ENCODE peak calls at places on chromosome 1, in ten cellular contexts. One of them, this sample, is unnamed.

GRCh38 chr1:14095001-14095400 is 395.0 kb downstream of the PRDM2 start:
- DNase-seq in CD8-positive, alpha-beta T cell: no peak
- DNase-seq in DND-41: peak; percentile 28
- DNase-seq in naive thymus-derived CD4-positive, alpha-beta T cell: no peak
- DNase-seq in left ventricle myocardium inferior: no peak
- DNase-seq in CD4-positive, alpha-beta T cell: no peak
- DNase-seq in colonic mucosa: no peak
- DNase-seq in GM23248: peak; percentile 35
- DNase-seq in mucosa of descending colon: no peak
- DNase-seq in esophagus squamous epithelium: no peak
- DNase-seq in this sample: no peak

GRCh38 chr1:83818916-83819315 is 180.0 kb downstream of the TTLL7 start:
- DNase-seq in esophagus squamous epithelium: no peak
- DNase-seq in left ventricle myocardium inferior: no peak
- DNase-seq in CD4-positive, alpha-beta T cell: no peak
- DNase-seq in colonic mucosa: peak; percentile 26
- DNase-seq in mucosa of descending colon: no peak
- DNase-seq in naive thymus-derived CD4-positive, alpha-beta T cell: no peak
- DNase-seq in DND-41: no peak
- DNase-seq in GM23248: peak; percentile 59
- DNase-seq in CD8-positive, alpha-beta T cell: no peak
- DNase-seq in this sample: peak; percentile 36

GRCh38 chr1:87904668-87905067 is 576.0 kb downstream of the LMO4 start:
- DNase-seq in CD8-positive, alpha-beta T cell: no peak
- DNase-seq in GM23248: no peak
- DNase-seq in left ventricle myocardium inferior: no peak
- DNase-seq in esophagus squamous epithelium: no peak
- DNase-seq in naive thymus-derived CD4-positive, alpha-beta T cell: no peak
- DNase-seq in CD4-positive, alpha-beta T cell: no peak
- DNase-seq in colonic mucosa: no peak
- DNase-seq in mucosa of descending colon: no peak
- DNase-seq in DND-41: no peak
- DNase-seq in this sample: no peak

GRCh38 chr1:185938396-185938795 is 204.2 kb downstream of the HMCN1 start:
- DNase-seq in CD8-positive, alpha-beta T cell: no peak
- DNase-seq in DND-41: no peak
- DNase-seq in GM23248: no peak
- DNase-seq in colonic mucosa: no peak
- DNase-seq in naive thymus-derived CD4-positive, alpha-beta T cell: no peak
- DNase-seq in mucosa of descending colon: no peak
- DNase-seq in CD4-positive, alpha-beta T cell: no peak
- DNase-seq in esophagus squamous epithelium: no peak
- DNase-seq in left ventricle myocardium inferior: no peak
- DNase-seq in this sample: no peak

GRCh38 chr1:169914534-169914933 is 20.8 kb upstream of the SCYL3 start:
- DNase-seq in CD4-positive, alpha-beta T cell: no peak
- DNase-seq in colonic mucosa: no peak
- DNase-seq in GM23248: peak; percentile 64
- DNase-seq in CD8-positive, alpha-beta T cell: no peak
- DNase-seq in esophagus squamous epithelium: no peak
- DNase-seq in DND-41: no peak
- DNase-seq in left ventricle myocardium inferior: no peak
- DNase-seq in mucosa of descending colon: no peak
- DNase-seq in naive thymus-derived CD4-positive, alpha-beta T cell: no peak
- DNase-seq in this sample: no peak

GRCh38 chr1:6074192-6074901 is 28.7 kb downstream of the KCNAB2 start:
- DNase-seq in naive thymus-derived CD4-positive, alpha-beta T cell: no peak
- DNase-seq in GM23248: no peak
- DNase-seq in DND-41: no peak
- DNase-seq in colonic mucosa: no peak
- DNase-seq in CD4-positive, alpha-beta T cell: no peak
- DNase-seq in mucosa of descending colon: no peak
- DNase-seq in CD8-positive, alpha-beta T cell: no peak
- DNase-seq in esophagus squamous epithelium: no peak
- DNase-seq in left ventricle myocardium inferior: no peak
- DNase-seq in this sample: no peak

GRCh38 chr1:9822897-9823692 is 670 bp downstream of the CLSTN1 start:
- DNase-seq in GM23248: peak; percentile 60
- DNase-seq in CD4-positive, alpha-beta T cell: peak; percentile 6
- DNase-seq in esophagus squamous epithelium: no peak
- DNase-seq in naive thymus-derived CD4-positive, alpha-beta T cell: peak; percentile 27
- DNase-seq in left ventricle myocardium inferior: peak; percentile 27
- DNase-seq in CD8-positive, alpha-beta T cell: no peak
- DNase-seq in mucosa of descending colon: peak; percentile 66
- DNase-seq in colonic mucosa: peak; percentile 49
- DNase-seq in DND-41: peak; percentile 41
- DNase-seq in this sample: no peak

GRCh38 chr1:221637641-221638041 is 104.2 kb downstream of the DUSP10 start:
- DNase-seq in naive thymus-derived CD4-positive, alpha-beta T cell: no peak
- DNase-seq in left ventricle myocardium inferior: peak; percentile 14
- DNase-seq in colonic mucosa: no peak
- DNase-seq in GM23248: peak; percentile 55
- DNase-seq in DND-41: no peak
- DNase-seq in esophagus squamous epithelium: no peak
- DNase-seq in CD8-positive, alpha-beta T cell: no peak
- DNase-seq in CD4-positive, alpha-beta T cell: no peak
- DNase-seq in mucosa of descending colon: no peak
- DNase-seq in this sample: no peak

GRCh38 chr1:155858805-155859233 is 548 bp upstream of the SYT11 start:
- DNase-seq in left ventricle myocardium inferior: peak; percentile 15
- DNase-seq in esophagus squamous epithelium: no peak
- DNase-seq in CD4-positive, alpha-beta T cell: no peak
- DNase-seq in mucosa of descending colon: peak; percentile 43
- DNase-seq in GM23248: peak; percentile 74
- DNase-seq in CD8-positive, alpha-beta T cell: no peak
- DNase-seq in colonic mucosa: no peak
- DNase-seq in DND-41: peak; percentile 15
- DNase-seq in naive thymus-derived CD4-positive, alpha-beta T cell: no peak
- DNase-seq in this sample: peak; percentile 14

GRCh38 chr1:213793482-213794067 is 194.2 kb upstream of the PROX1 start:
- DNase-seq in left ventricle myocardium inferior: no peak
- DNase-seq in GM23248: no peak
- DNase-seq in colonic mucosa: no peak
- DNase-seq in DND-41: no peak
- DNase-seq in naive thymus-derived CD4-positive, alpha-beta T cell: no peak
- DNase-seq in CD8-positive, alpha-beta T cell: no peak
- DNase-seq in esophagus squamous epithelium: no peak
- DNase-seq in mucosa of descending colon: no peak
- DNase-seq in CD4-positive, alpha-beta T cell: no peak
- DNase-seq in this sample: no peak

GRCh38 chr1:125064481-125064880 is 3879.7 kb downstream of the SRGAP2C start:
- DNase-seq in GM23248: no peak
- DNase-seq in DND-41: no peak
- DNase-seq in colonic mucosa: no peak
- DNase-seq in left ventricle myocardium inferior: no peak
- DNase-seq in esophagus squamous epithelium: no peak
- DNase-seq in CD4-positive, alpha-beta T cell: no peak
- DNase-seq in mucosa of descending colon: no peak
- DNase-seq in CD8-positive, alpha-beta T cell: no peak
- DNase-seq in naive thymus-derived CD4-positive, alpha-beta T cell: no peak
- DNase-seq in this sample: no peak

GRCh38 chr1:78839704-78840277 is 166.7 kb downstream of the ADGRL4 start:
- DNase-seq in colonic mucosa: peak; percentile 25
- DNase-seq in left ventricle myocardium inferior: no peak
- DNase-seq in mucosa of descending colon: no peak
- DNase-seq in CD8-positive, alpha-beta T cell: no peak
- DNase-seq in CD4-positive, alpha-beta T cell: no peak
- DNase-seq in naive thymus-derived CD4-positive, alpha-beta T cell: peak; percentile 25
- DNase-seq in GM23248: peak; percentile 53
- DNase-seq in DND-41: peak; percentile 17
- DNase-seq in esophagus squamous epithelium: no peak
- DNase-seq in this sample: peak; percentile 25

GRCh38 chr1:205313681-205314308 is 7.8 kb downstream of the NUAK2 start:
- DNase-seq in CD8-positive, alpha-beta T cell: no peak
- DNase-seq in DND-41: no peak
- DNase-seq in mucosa of descending colon: no peak
- DNase-seq in colonic mucosa: peak; percentile 57
- DNase-seq in GM23248: no peak
- DNase-seq in left ventricle myocardium inferior: peak; percentile 48
- DNase-seq in esophagus squamous epithelium: no peak
- DNase-seq in naive thymus-derived CD4-positive, alpha-beta T cell: peak; percentile 43
- DNase-seq in CD4-positive, alpha-beta T cell: peak; percentile 20
- DNase-seq in this sample: peak; percentile 73

GRCh38 chr1:19038096-19038495 is 81.6 kb upstream of the IFFO2 start:
- DNase-seq in GM23248: no peak
- DNase-seq in left ventricle myocardium inferior: no peak
- DNase-seq in esophagus squamous epithelium: no peak
- DNase-seq in CD8-positive, alpha-beta T cell: no peak
- DNase-seq in DND-41: no peak
- DNase-seq in mucosa of descending colon: no peak
- DNase-seq in CD4-positive, alpha-beta T cell: no peak
- DNase-seq in colonic mucosa: no peak
- DNase-seq in naive thymus-derived CD4-positive, alpha-beta T cell: no peak
- DNase-seq in this sample: no peak

GRCh38 chr1:149926296-149926695 is 1.3 kb downstream of the SF3B4 start:
- DNase-seq in naive thymus-derived CD4-positive, alpha-beta T cell: no peak
- DNase-seq in esophagus squamous epithelium: no peak
- DNase-seq in colonic mucosa: no peak
- DNase-seq in CD8-positive, alpha-beta T cell: no peak
- DNase-seq in DND-41: no peak
- DNase-seq in mucosa of descending colon: no peak
- DNase-seq in left ventricle myocardium inferior: no peak
- DNase-seq in GM23248: no peak
- DNase-seq in CD4-positive, alpha-beta T cell: no peak
- DNase-seq in this sample: no peak
- H3K9me3 ChIP-seq in naive thymus-derived CD4-positive, alpha-beta T cell: no peaks in the 10 kb centered on the region
- H3K9me3 ChIP-seq in esophagus squamous epithelium: no peaks in the 10 kb centered on the region
- H3K9me3 ChIP-seq in colonic mucosa: no peaks in the 10 kb centered on the region
- H3K9me3 ChIP-seq in CD8-positive, alpha-beta T cell: no peaks in the 10 kb centered on the region
- H3K9me3 ChIP-seq in DND-41: no peaks in the 10 kb centered on the region
- H3K9me3 ChIP-seq in mucosa of descending colon: no peaks in the 10 kb centered on the region
- H3K9me3 ChIP-seq in left ventricle myocardium inferior: no peaks in the 10 kb centered on the region
- H3K9me3 ChIP-seq in GM23248: no peaks in the 10 kb centered on the region
- H3K9me3 ChIP-seq in CD4-positive, alpha-beta T cell: no peaks in the 10 kb centered on the region
- H3K9me3 ChIP-seq in this sample: no peaks in the 10 kb centered on the region

GRCh38 chr1:227632325-227632724 is 69.0 kb downstream of the ZNF678 start:
- DNase-seq in esophagus squamous epithelium: no peak
- DNase-seq in GM23248: no peak
- DNase-seq in CD4-positive, alpha-beta T cell: no peak
- DNase-seq in CD8-positive, alpha-beta T cell: no peak
- DNase-seq in DND-41: no peak
- DNase-seq in left ventricle myocardium inferior: no peak
- DNase-seq in colonic mucosa: no peak
- DNase-seq in naive thymus-derived CD4-positive, alpha-beta T cell: no peak
- DNase-seq in mucosa of descending colon: no peak
- DNase-seq in this sample: no peak

DNA sequence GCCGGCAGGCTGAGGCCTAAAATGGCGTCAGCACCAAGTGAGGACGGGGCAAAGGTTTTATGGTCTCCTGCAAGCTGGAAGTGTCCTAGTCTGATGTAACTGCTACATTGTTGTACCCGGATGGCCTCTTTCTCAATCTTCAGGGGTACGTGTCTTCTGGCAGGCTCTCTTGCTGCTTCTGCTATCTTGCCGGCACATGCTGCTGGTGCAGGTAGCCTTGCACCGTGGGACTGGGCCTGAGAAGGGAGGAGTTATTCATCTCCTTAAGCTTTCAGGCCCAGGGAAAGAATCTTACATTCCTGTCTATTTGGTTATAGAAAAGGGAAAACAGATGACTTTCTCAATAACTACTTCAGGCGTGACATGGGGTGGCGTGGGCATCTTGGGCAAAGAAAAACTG is 72.2 kb downstream of the ZNF678 start:
- DNase-seq in left ventricle myocardium inferior: no peak
- DNase-seq in esophagus squamous epithelium: no peak
- DNase-seq in colonic mucosa: no peak
- DNase-seq in GM23248: no peak
- DNase-seq in naive thymus-derived CD4-positive, alpha-beta T cell: no peak
- DNase-seq in DND-41: no peak
- DNase-seq in CD8-positive, alpha-beta T cell: no peak
- DNase-seq in mucosa of descending colon: no peak
- DNase-seq in CD4-positive, alpha-beta T cell: no peak
- DNase-seq in this sample: no peak
- H3K9me3 ChIP-seq in left ventricle myocardium inferior: peaks cover 98% of the 10 kb centered on the region
- H3K9me3 ChIP-seq in esophagus squamous epithelium: peaks cover 84% of the 10 kb centered on the region
- H3K9me3 ChIP-seq in colonic mucosa: no peaks in the 10 kb centered on the region
- H3K9me3 ChIP-seq in GM23248: no peaks in the 10 kb centered on the region
- H3K9me3 ChIP-seq in naive thymus-derived CD4-positive, alpha-beta T cell: peaks cover 10% of the 10 kb centered on the region
- H3K9me3 ChIP-seq in DND-41: peaks cover 73% of the 10 kb centered on the region
- H3K9me3 ChIP-seq in CD8-positive, alpha-beta T cell: peaks cover 42% of the 10 kb centered on the region
- H3K9me3 ChIP-seq in mucosa of descending colon: peaks cover 99% of the 10 kb centered on the region
- H3K9me3 ChIP-seq in CD4-positive, alpha-beta T cell: peaks cover 97% of the 10 kb centered on the region
- H3K9me3 ChIP-seq in this sample: peaks cover 3% of the 10 kb centered on the region

DNA sequence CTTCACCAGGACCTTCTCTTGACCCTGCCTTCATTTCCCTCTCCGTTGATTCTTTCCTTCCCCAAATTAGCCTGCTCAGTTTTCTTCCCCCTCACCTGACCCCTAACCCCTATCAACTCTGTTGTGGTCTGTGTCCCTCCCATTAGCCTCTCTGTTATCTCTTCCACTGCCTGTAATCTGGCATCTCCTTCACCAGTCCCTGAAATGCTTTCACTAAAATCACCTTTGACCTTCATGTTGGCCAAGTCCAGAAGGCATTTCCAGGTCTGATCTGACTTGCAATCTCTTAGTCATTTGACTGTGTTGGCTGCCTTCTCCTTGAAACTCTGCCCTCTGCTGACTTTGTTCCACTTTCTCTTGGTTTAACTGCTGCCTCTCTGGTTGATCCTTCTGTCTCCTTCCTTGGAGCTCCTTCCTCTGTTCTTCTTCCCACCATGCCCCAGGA is 28.2 kb downstream of the ATP8B2 start:
- DNase-seq in DND-41: no peak
- DNase-seq in naive thymus-derived CD4-positive, alpha-beta T cell: peak; percentile 28
- DNase-seq in colonic mucosa: peak; percentile 72
- DNase-seq in CD8-positive, alpha-beta T cell: no peak
- DNase-seq in GM23248: peak; percentile 81
- DNase-seq in esophagus squamous epithelium: no peak
- DNase-seq in mucosa of descending colon: no peak
- DNase-seq in CD4-positive, alpha-beta T cell: no peak
- DNase-seq in left ventricle myocardium inferior: no peak
- DNase-seq in this sample: peak; percentile 48
- H3K9me3 ChIP-seq in DND-41: no peaks in the 10 kb centered on the region
- H3K9me3 ChIP-seq in naive thymus-derived CD4-positive, alpha-beta T cell: no peaks in the 10 kb centered on the region
- H3K9me3 ChIP-seq in colonic mucosa: no peaks in the 10 kb centered on the region
- H3K9me3 ChIP-seq in CD8-positive, alpha-beta T cell: no peaks in the 10 kb centered on the region
- H3K9me3 ChIP-seq in GM23248: no peaks in the 10 kb centered on the region
- H3K9me3 ChIP-seq in esophagus squamous epithelium: no peaks in the 10 kb centered on the region
- H3K9me3 ChIP-seq in mucosa of descending colon: no peaks in the 10 kb centered on the region
- H3K9me3 ChIP-seq in CD4-positive, alpha-beta T cell: no peaks in the 10 kb centered on the region
- H3K9me3 ChIP-seq in left ventricle myocardium inferior: no peaks in the 10 kb centered on the region
- H3K9me3 ChIP-seq in this sample: no peaks in the 10 kb centered on the region

GRCh38 chr1:152228831-152229230 is 4.8 kb upstream of the HRNR start:
- DNase-seq in naive thymus-derived CD4-positive, alpha-beta T cell: no peak
- DNase-seq in left ventricle myocardium inferior: no peak
- DNase-seq in colonic mucosa: no peak
- DNase-seq in mucosa of descending colon: no peak
- DNase-seq in esophagus squamous epithelium: no peak
- DNase-seq in DND-41: no peak
- DNase-seq in GM23248: no peak
- DNase-seq in CD8-positive, alpha-beta T cell: no peak
- DNase-seq in CD4-positive, alpha-beta T cell: no peak
- DNase-seq in this sample: no peak

GRCh38 chr1:152224093-152224492 is at the start of gene HRNR:
- DNase-seq in naive thymus-derived CD4-positive, alpha-beta T cell: no peak
- DNase-seq in DND-41: no peak
- DNase-seq in left ventricle myocardium inferior: no peak
- DNase-seq in GM23248: no peak
- DNase-seq in CD8-positive, alpha-beta T cell: no peak
- DNase-seq in mucosa of descending colon: no peak
- DNase-seq in esophagus squamous epithelium: no peak
- DNase-seq in colonic mucosa: no peak
- DNase-seq in CD4-positive, alpha-beta T cell: no peak
- DNase-seq in this sample: no peak

GRCh38 chr1:152225678-152226077 is 1.7 kb upstream of the HRNR start:
- DNase-seq in GM23248: peak; percentile 4
- DNase-seq in colonic mucosa: no peak
- DNase-seq in esophagus squamous epithelium: no peak
- DNase-seq in CD8-positive, alpha-beta T cell: no peak
- DNase-seq in mucosa of descending colon: no peak
- DNase-seq in DND-41: no peak
- DNase-seq in CD4-positive, alpha-beta T cell: no peak
- DNase-seq in left ventricle myocardium inferior: no peak
- DNase-seq in naive thymus-derived CD4-positive, alpha-beta T cell: no peak
- DNase-seq in this sample: no peak

GRCh38 chr1:152227310-152227928 is 3.4 kb upstream of the HRNR start:
- DNase-seq in GM23248: peak; percentile 63
- DNase-seq in mucosa of descending colon: no peak
- DNase-seq in colonic mucosa: no peak
- DNase-seq in left ventricle myocardium inferior: no peak
- DNase-seq in CD8-positive, alpha-beta T cell: no peak
- DNase-seq in naive thymus-derived CD4-positive, alpha-beta T cell: no peak
- DNase-seq in DND-41: no peak
- DNase-seq in CD4-positive, alpha-beta T cell: no peak
- DNase-seq in esophagus squamous epithelium: no peak
- DNase-seq in this sample: no peak
- H3K9me3 ChIP-seq in GM23248: no peaks in the 10 kb centered on the region
- H3K9me3 ChIP-seq in mucosa of descending colon: no peaks in the 10 kb centered on the region
- H3K9me3 ChIP-seq in colonic mucosa: no peaks in the 10 kb centered on the region
- H3K9me3 ChIP-seq in left ventricle myocardium inferior: no peaks in the 10 kb centered on the region
- H3K9me3 ChIP-seq in CD8-positive, alpha-beta T cell: no peaks in the 10 kb centered on the region
- H3K9me3 ChIP-seq in naive thymus-derived CD4-positive, alpha-beta T cell: no peaks in the 10 kb centered on the region
- H3K9me3 ChIP-seq in DND-41: no peaks in the 10 kb centered on the region
- H3K9me3 ChIP-seq in CD4-positive, alpha-beta T cell: no peaks in the 10 kb centered on the region
- H3K9me3 ChIP-seq in esophagus squamous epithelium: no peaks in the 10 kb centered on the region
- H3K9me3 ChIP-seq in this sample: no peaks in the 10 kb centered on the region

This sample was measured in body of pancreas.